ENCODE peak calls at places on chromosomes 1 and 21, in five cellular contexts. D is body of pancreas, T is heart right ventricle, N is RWPE2, C is lower lobe of right lung. W is an unnamed sample.

GRCh38 chr1:45326627-45327591 is at the start of gene HPDL:
- DNase-seq in D (peak; percentile 71), T (peak; percentile 60), N (no peak), C (peak; percentile 69), W (peak; percentile 29)

GRCh38 chr1:17010601-17011438 is 908 bp downstream of the ATP13A2 start:
- DNase-seq in D (peak; percentile 71), T (peak; percentile 67), N (no peak), C (peak; percentile 68), W (no peak)

GRCh38 chr1:182066934-182067333 is 5.4 kb upstream of the ZNF648 start:
- DNase-seq in D (no peak), T (no peak), N (no peak), C (no peak), W (no peak)

GRCh38 chr1:3425486-3426215 is 28.8 kb upstream of the ARHGEF16 start:
- DNase-seq in D (no peak), T (no peak), N (no peak), C (no peak), W (no peak)

GRCh38 chr1:63829349-63830327 is 55.8 kb downstream of the ROR1 start:
- DNase-seq in D (peak; percentile 41), T (no peak), N (no peak), C (no peak), W (no peak)

GRCh38 chr1:7702365-7702764 is 68.7 kb upstream of the VAMP3 start:
- DNase-seq in D (no peak), T (no peak), N (no peak), C (no peak), W (no peak)

GRCh38 chr1:76274302-76274701 is 199.8 kb downstream of the ST6GALNAC3 start:
- DNase-seq in D (no peak), T (no peak), N (no peak), C (no peak), W (no peak)

GRCh38 chr21:45539046-45539795 is 3.0 kb downstream of the SLC19A1 start:
- DNase-seq in D (peak; percentile 11), T (no peak), N (peak; percentile 42), C (peak; percentile 36), W (no peak)

GRCh38 chr1:40305451-40305850 is 11.6 kb downstream of the COL9A2 start:
- DNase-seq in D (no peak), T (no peak), N (no peak), C (no peak), W (no peak)

GRCh38 chr1:236133802-236134201 is 8.5 kb upstream of the GPR137B start:
- DNase-seq in D (no peak), T (no peak), N (no peak), C (no peak), W (no peak)

GRCh38 chr1:186617860-186618780 is 62.1 kb downstream of the PTGS2 start:
- DNase-seq in D (peak; percentile 13), T (peak; percentile 8), N (no peak), C (peak; percentile 73), W (peak; percentile 34)

GRCh38 chr1:243959998-243960397 is 91.1 kb upstream of the ZBTB18 start:
- DNase-seq in D (peak; percentile 36), T (no peak), N (no peak), C (no peak), W (no peak)

GRCh38 chr1:23473037-23473800 is 10.8 kb downstream of the ASAP3 start:
- DNase-seq in D (no peak), T (no peak), N (no peak), C (no peak), W (no peak)

DNA sequence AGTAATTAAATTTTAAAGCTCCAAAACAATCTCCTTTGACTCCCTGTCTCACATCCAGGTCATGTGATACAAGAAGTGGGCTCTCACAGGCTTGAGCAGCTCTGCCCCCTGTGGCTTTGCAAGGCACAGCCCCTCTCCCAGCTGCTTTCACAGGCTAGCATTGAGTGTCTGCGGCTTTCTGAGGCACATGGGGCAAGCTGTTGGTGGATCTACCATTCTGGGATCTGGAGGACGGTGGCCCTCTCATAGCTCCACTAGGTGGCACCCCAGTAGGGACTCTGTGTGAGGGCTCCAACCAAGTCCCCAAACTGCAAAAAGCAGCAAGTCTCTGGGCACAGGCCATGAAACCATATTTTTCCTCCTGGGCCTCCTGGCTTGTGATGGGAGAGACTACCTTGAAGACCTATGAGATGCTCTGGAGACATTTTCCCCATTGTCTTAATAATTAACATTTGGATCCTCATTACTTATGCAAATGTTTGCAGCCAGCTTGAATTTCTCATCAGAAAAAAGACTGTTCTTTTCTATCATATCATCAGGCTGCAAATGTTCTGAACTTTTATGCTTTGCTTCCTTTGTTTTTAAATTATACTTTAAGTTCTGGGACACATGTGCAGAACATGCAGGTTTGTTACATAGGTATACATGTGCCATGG is 554.1 kb upstream of the OLFM3 start:
- DNase-seq in D (no peak), T (no peak), N (peak; percentile 25), C (no peak), W (no peak)
- TF ChIP-seq CTCF in D (no peak), T (no peak), N (peak; percentile 54), C (no peak), W (no peak)

GRCh38 chr1:201715801-201716741 is 112.9 kb upstream of the IPO9 start:
- DNase-seq in D (peak; percentile 10), T (no peak), N (no peak), C (no peak), W (no peak)

GRCh38 chr1:201714542-201715276 is 114.2 kb upstream of the IPO9 start:
- DNase-seq in D (peak; percentile 92), T (peak; percentile 75), N (peak; percentile 97), C (peak; percentile 83), W (no peak)

GRCh38 chr1:201717286-201717685 is 111.7 kb upstream of the IPO9 start:
- DNase-seq in D (peak; percentile 6), T (no peak), N (no peak), C (no peak), W (no peak)

GRCh38 chr1:201716742-201717135 is 112.2 kb upstream of the IPO9 start:
- DNase-seq in D (peak; percentile 7), T (no peak), N (no peak), C (no peak), W (no peak)

GRCh38 chr1:201715351-201715750 is 113.6 kb upstream of the IPO9 start:
- DNase-seq in D (peak; percentile 8), T (no peak), N (no peak), C (no peak), W (no peak)
- H3K27ac ChIP-seq in D (peak overlapping the region; percentile 90), T (peak overlapping the region; percentile 94), N (peak overlapping the region; percentile 95), C (peak overlapping the region; percentile 91), W (no peak overlapping the region)

GRCh38 chr1:154861607-154862094 is 8.4 kb downstream of the KCNN3 start:
- DNase-seq in D (no peak), T (no peak), N (no peak), C (no peak), W (no peak)

GRCh38 chr1:154864189-154864985 is 5.7 kb downstream of the KCNN3 start:
- DNase-seq in D (no peak), T (no peak), N (no peak), C (no peak), W (no peak)

GRCh38 chr1:154865442-154866256 is 4.4 kb downstream of the KCNN3 start:
- DNase-seq in D (peak; percentile 64), T (no peak), N (no peak), C (no peak), W (no peak)

GRCh38 chr1:154863702-154864174 is 6.3 kb downstream of the KCNN3 start:
- DNase-seq in D (peak; percentile 46), T (no peak), N (no peak), C (no peak), W (no peak)

DNA sequence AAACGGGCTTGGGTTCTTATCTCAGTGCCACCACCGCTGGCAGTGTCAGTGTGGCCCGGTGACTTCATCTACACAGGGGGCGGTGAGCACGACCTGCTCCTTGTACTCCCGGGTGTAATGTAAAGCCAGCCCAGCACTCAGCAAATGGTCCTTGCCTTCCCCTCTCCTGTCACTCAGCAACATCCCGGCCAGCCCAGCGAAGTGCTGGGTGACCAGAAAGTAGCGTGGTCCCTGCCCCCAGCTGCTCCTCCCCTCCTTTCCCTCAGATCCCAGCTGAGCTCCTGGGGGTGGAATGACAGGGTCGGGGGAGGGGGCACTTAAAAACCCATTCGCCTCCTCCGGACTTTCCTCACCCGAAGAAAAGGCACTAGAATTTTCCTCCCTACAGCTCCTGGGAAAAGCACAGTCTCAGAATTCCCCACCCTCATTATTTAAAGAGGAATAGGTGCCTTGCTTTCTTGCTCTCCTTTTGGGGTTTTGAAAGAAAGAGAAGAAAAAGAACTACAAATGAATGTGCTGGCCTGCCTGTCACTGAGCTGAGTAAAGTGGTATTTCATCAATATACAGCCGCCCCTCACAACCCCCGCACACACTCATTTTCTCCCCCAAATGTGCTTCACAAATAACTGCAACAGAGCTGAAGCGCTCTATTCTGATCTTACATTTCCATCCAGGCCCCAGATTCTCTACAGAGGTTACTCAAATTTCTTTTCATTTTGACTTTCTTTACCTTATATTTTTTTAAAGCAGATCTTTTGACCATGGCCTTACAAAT is 7.0 kb downstream of the KCNN3 start:
- DNase-seq in D (peak; percentile 32), T (no peak), N (no peak), C (no peak), W (no peak)
- H3K27me3 ChIP-seq in D (no peaks in the 10 kb centered on the region), T (no peaks in the 10 kb centered on the region), N (peaks cover 9% of the 10 kb centered on the region), C (no peaks in the 10 kb centered on the region), W (peaks cover 13% of the 10 kb centered on the region)

GRCh38 chr1:33653226-33653625 is 180.8 kb downstream of the ZSCAN20 start:
- DNase-seq in D (peak; percentile 79), T (no peak), N (no peak), C (no peak), W (no peak)

GRCh38 chr1:33656467-33656866 is 184.0 kb downstream of the ZSCAN20 start:
- DNase-seq in D (no peak), T (no peak), N (no peak), C (no peak), W (no peak)

GRCh38 chr1:33655496-33655895 is 183.1 kb downstream of the ZSCAN20 start:
- DNase-seq in D (peak; percentile 58), T (peak; percentile 36), N (no peak), C (no peak), W (no peak)

GRCh38 chr1:33657833-33658232 is 185.4 kb downstream of the ZSCAN20 start:
- DNase-seq in D (no peak), T (no peak), N (no peak), C (no peak), W (no peak)

GRCh38 chr1:33654267-33654832 is 181.9 kb downstream of the ZSCAN20 start:
- DNase-seq in D (no peak), T (no peak), N (no peak), C (no peak), W (no peak)
- TF ChIP-seq CTCF in D (no peak), T (peak; percentile 35), N (peak; percentile 19), C (peak; percentile 29), W (no peak)

DNA sequence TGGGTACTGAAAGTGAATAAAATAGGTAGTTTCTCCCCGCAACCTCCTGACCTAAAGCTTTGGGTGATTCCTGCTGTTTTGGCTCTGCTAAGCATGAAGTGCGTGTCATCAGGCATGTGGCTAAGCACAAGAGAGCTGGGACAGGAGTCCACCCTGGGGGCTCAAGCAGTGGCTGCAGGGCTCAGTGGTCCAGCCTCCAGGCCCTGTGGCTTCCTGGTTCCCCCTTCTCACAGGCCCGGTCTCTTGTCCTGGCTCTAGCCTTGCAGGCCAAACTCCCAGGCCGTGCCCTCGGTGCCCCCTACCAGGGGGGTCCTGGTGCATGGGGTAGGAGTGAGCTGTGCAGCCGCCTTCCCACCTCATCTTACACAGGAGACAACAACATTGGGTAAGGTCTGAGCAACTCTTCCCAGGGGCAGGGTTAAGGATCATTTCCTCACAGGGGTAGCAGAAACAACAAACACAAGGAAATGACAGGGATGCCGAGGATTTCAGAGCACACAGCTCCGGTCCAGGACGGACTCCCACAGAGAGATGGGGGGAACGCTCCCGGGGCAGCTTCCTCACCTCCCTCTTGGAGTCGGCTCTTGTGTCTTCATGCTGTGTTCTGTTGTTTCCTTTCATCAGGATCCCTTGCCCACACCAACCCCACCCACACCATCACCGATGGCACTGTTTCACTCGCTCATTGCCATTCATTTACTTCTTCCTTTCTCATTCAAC is 19.8 kb upstream of the SLC2A1 start:
- DNase-seq in D (no peak), T (no peak), N (no peak), C (no peak), W (no peak)
- H3K27ac ChIP-seq in D (no peak overlapping the region), T (no peak overlapping the region), N (no peak overlapping the region), C (no peak overlapping the region), W (no peak overlapping the region)

W was measured in CD4-positive, alpha-beta T cell.